ENCODE peak calls at places on chromosomes 4 and X, in five cellular contexts. Q, O, F, U and A are unnamed samples.

GRCh38 chrX:97310373-97310772 is 426.7 kb downstream of the RPA4 start:
- DNase-seq in F (no peak), O (no peak), U (peak), Q (no peak), A (no peak)

GRCh38 chrX:13110427-13111324 is 66.3 kb upstream of the FAM9C start:
- DNase-seq in O (no peak), Q (no peak), F (no peak), U (no peak), A (peak)

GRCh38 chr4:83618431-83618830 is 82.5 kb downstream of the GPAT3 start:
- DNase-seq in U (no peak), O (no peak), Q (no peak), F (no peak), A (peak)

GRCh38 chrX:71935542-71935941 is 24.9 kb downstream of the NHSL2 start:
- DNase-seq in F (no peak), Q (no peak), U (peak), O (no peak), A (no peak)

GRCh38 chrX:71652405-71652804 is 14.9 kb upstream of the LOC101059915 start:
- DNase-seq in F (no peak), U (no peak), Q (no peak), O (peak), A (no peak)

GRCh38 chrX:75546724-75547123 is 23.9 kb upstream of the ZDHHC15 start:
- DNase-seq in Q (no peak), U (no peak), O (no peak), F (no peak), A (no peak)

GRCh38 chr4:151184523-151185458 is 85.4 kb downstream of the RPS3A start:
- DNase-seq in O (no peak), U (no peak), F (no peak), Q (no peak), A (no peak)

GRCh38 chr4:70603856-70604255 is 11.8 kb downstream of the AMBN start:
- DNase-seq in Q (no peak), O (no peak), F (no peak), U (no peak), A (no peak)

GRCh38 chr4:138696058-138696457 is 319.5 kb upstream of the NOCT start:
- DNase-seq in Q (no peak), U (no peak), O (no peak), F (no peak), A (no peak)

GRCh38 chr4:92600638-92601037 is 296.9 kb downstream of the GRID2 start:
- DNase-seq in F (no peak), U (peak), O (no peak), Q (no peak), A (no peak)

GRCh38 chr4:108774809-108775530 is 12.1 kb upstream of the ETNPPL start:
- DNase-seq in O (no peak), U (no peak), F (peak), Q (peak), A (peak)

GRCh38 chr4:23023121-23023520 is 330.4 kb downstream of the GBA3 start:
- DNase-seq in O (no peak), F (no peak), U (no peak), Q (no peak), A (no peak)

GRCh38 chr4:915595-915994 is 16.5 kb downstream of the GAK start:
- DNase-seq in O (no peak), F (no peak), Q (no peak), U (no peak), A (no peak)

GRCh38 chr4:82293304-82293703 is 80.5 kb downstream of the HNRNPD start:
- DNase-seq in F (no peak), O (peak), U (no peak), Q (no peak), A (no peak)

GRCh38 chr4:37767546-37767945 is 58.9 kb upstream of the PGM2 start:
- DNase-seq in Q (peak), O (no peak), F (no peak), U (no peak), A (peak)

GRCh38 chr4:17323619-17324400 is 188.1 kb downstream of the QDPR start:
- DNase-seq in O (no peak), Q (no peak), U (no peak), F (no peak), A (no peak)